ENCODE peak calls at places on chromosomes 4 and X, in five cellular contexts. A is ELF-1, M is fibroblast of mammary gland, N is colonic mucosa, O is epithelial cell of esophagus. K is an unnamed sample.

GRCh38 chrX:153514259-153514658 is 3.2 kb upstream of the ATP2B3 start:
- DNase-seq in A (no peak), M (no peak), N (no peak), O (no peak), K (no peak)

GRCh38 chr4:149896428-149896827 is 80.8 kb upstream of the IQCM start:
- DNase-seq in A (peak), M (peak), N (no peak), O (peak), K (no peak)

GRCh38 chrX:45557390-45557789 is 356.7 kb upstream of the DIPK2B start:
- DNase-seq in A (no peak), M (peak), N (no peak), O (peak), K (no peak)

GRCh38 chr4:25588211-25588610 is 67.4 kb upstream of the SLC34A2 start:
- DNase-seq in A (peak), M (no peak), N (no peak), O (no peak), K (no peak)

GRCh38 chr4:128854433-128854832 is 44.9 kb downstream of the JADE1 start:
- DNase-seq in A (no peak), M (peak), N (no peak), O (no peak), K (no peak)

GRCh38 chr4:12881945-12882589 is 602.1 kb downstream of the RAB28 start:
- DNase-seq in A (no peak), M (no peak), N (no peak), O (no peak), K (no peak)

GRCh38 chrX:3129256-3129655 is 88.0 kb downstream of the ARSF start:
- DNase-seq in A (no peak), M (peak), N (no peak), O (peak), K (no peak)

GRCh38 chr4:170047774-170048354 is 21.7 kb upstream of the MFAP3L start:
- DNase-seq in A (no peak), M (peak), N (peak), O (peak), K (peak)

GRCh38 chrX:69968956-69969355 is 80.8 kb downstream of the AWAT2 start:
- DNase-seq in A (no peak), M (no peak), N (no peak), O (no peak), K (no peak)

GRCh38 chr4:3516836-3517730 is 15.1 kb downstream of the LRPAP1 start:
- DNase-seq in A (no peak), M (no peak), N (no peak), O (no peak), K (no peak)

GRCh38 chrX:135484636-135485289 is 35.7 kb upstream of the INTS6L start:
- DNase-seq in A (no peak), M (peak), N (no peak), O (peak), K (no peak)

GRCh38 chrX:22520128-22520828 is 247.6 kb downstream of the CBLL2 start:
- DNase-seq in A (no peak), M (no peak), N (no peak), O (peak), K (no peak)

GRCh38 chrX:73922856-73923429 is 359.9 kb downstream of the CHIC1 start:
- DNase-seq in A (no peak), M (peak), N (no peak), O (peak), K (no peak)

GRCh38 chr4:133157460-133158160 is 8.5 kb downstream of the PCDH10 start:
- DNase-seq in A (no peak), M (no peak), N (no peak), O (no peak), K (no peak)

GRCh38 chr4:40212674-40213504 is 16.1 kb downstream of the RHOH start:
- DNase-seq in A (no peak), M (peak), N (no peak), O (no peak), K (no peak)

GRCh38 chr4:88022289-88022688 is 14.9 kb downstream of the PKD2 start:
- DNase-seq in A (no peak), M (no peak), N (no peak), O (no peak), K (no peak)

GRCh38 chr4:179625391-179625790 is 2183.2 kb upstream of the AGA start:
- DNase-seq in A (no peak), M (peak), N (no peak), O (peak), K (no peak)

GRCh38 chrX:96244955-96245354 is 439.7 kb upstream of the DIAPH2 start:
- DNase-seq in A (no peak), M (no peak), N (no peak), O (no peak), K (no peak)

GRCh38 chr4:89753601-89754066 is 83.3 kb downstream of the SNCA start:
- DNase-seq in A (no peak), M (peak), N (no peak), O (peak), K (no peak)

GRCh38 chrX:39532761-39533160 is 565.0 kb downstream of the BCOR start:
- DNase-seq in A (no peak), M (no peak), N (no peak), O (no peak), K (no peak)

GRCh38 chrX:40440841-40441240 is 139.9 kb upstream of the ATP6AP2 start:
- DNase-seq in A (no peak), M (no peak), N (no peak), O (no peak), K (no peak)